ENCODE peak calls at places on chromosomes 7 and 10, in eight cellular contexts. J is kidney, H is astrocyte of the spinal cord, K is upper lobe of right lung, T is LNCaP clone FGC, C is choroid plexus epithelial cell, U is AG09309, E is foreskin fibroblast. L is an unnamed sample.

GRCh38 chr7:80106498-80107113 is 28.0 kb upstream of the GNAI1 start:
- DNase-seq in U (no peak), E (no peak), H (no peak), C (no peak), J (no peak), T (no peak), K (no peak), L (no peak)

GRCh38 chr7:82050134-82050533 is 280.3 kb upstream of the HGF start:
- DNase-seq in C (peak; percentile 93), K (no peak), E (peak; percentile 81), J (no peak), T (peak; percentile 15), H (peak; percentile 93), U (peak; percentile 77), L (peak; percentile 49)

GRCh38 chr7:51021906-51022570 is 239.3 kb upstream of the GRB10 start:
- DNase-seq in E (no peak), C (no peak), T (no peak), H (no peak), U (no peak), K (peak; percentile 28), J (no peak), L (no peak)

GRCh38 chr10:83289373-83289772 is 849.9 kb upstream of the GHITM start:
- DNase-seq in T (no peak), C (no peak), K (no peak), H (no peak), U (no peak), E (no peak), J (no peak), L (no peak)

GRCh38 chr7:44162179-44162578 is 21.0 kb upstream of the MYL7 start:
- DNase-seq in H (no peak), U (no peak), E (peak; percentile 59), J (no peak), C (no peak), T (no peak), K (peak; percentile 79), L (no peak)

GRCh38 chr10:70232155-70232858 is 922 bp downstream of the PPA1 start:
- DNase-seq in E (peak; percentile 64), T (peak; percentile 40), K (peak; percentile 79), U (no peak), J (peak; percentile 82), H (peak; percentile 45), C (peak; percentile 57), L (no peak)

GRCh38 chr10:18261063-18261462 is 120.8 kb downstream of the CACNB2 start:
- DNase-seq in U (no peak), H (no peak), J (no peak), K (no peak), E (no peak), T (no peak), C (no peak), L (no peak)

GRCh38 chr7:70036695-70037094 is 438.4 kb downstream of the AUTS2 start:
- DNase-seq in U (no peak), T (no peak), J (no peak), K (no peak), C (no peak), E (peak; percentile 21), H (no peak), L (no peak)

GRCh38 chr7:98229991-98230745 is 18.9 kb downstream of the BHLHA15 start:
- DNase-seq in K (no peak), H (no peak), C (no peak), E (no peak), J (peak; percentile 70), T (no peak), U (no peak), L (no peak)

GRCh38 chr10:47261121-47261520 is 38.9 kb upstream of the GDF10 start:
- DNase-seq in C (no peak), H (no peak), K (no peak), J (no peak), U (no peak), T (no peak), E (no peak), L (no peak)
- H3K4me3 ChIP-seq in C (no peak overlapping the region), H (no peak overlapping the region), K (no peak overlapping the region), J (no peak overlapping the region), U (no peak overlapping the region), T (no peak overlapping the region), E (no peak overlapping the region), L (no peak overlapping the region)

DNA sequence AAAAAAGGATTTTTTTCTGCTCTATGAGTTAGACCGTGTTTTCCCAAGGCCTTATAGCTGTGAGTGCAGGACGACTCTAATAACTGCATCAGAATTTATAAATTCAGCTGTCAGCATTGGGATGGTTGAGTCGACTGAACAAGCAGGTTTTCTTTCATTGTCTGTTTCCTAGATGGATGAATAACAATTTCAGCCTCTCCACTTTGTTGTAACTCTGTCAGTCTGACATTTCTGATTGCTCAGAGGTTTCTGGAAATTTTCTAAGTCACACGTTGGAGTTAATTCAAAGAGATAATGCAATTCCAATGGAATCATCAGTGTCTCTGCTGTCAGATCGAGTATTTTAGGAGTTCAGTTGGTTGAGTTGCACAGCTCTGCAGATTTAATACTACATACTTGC is 159.2 kb downstream of the CHN2 start:
- DNase-seq in E (no peak), H (no peak), C (no peak), U (no peak), J (no peak), T (no peak), K (no peak), L (no peak)
- TF ChIP-seq CTCF in E (no peak), H (no peak), C (no peak), U (no peak), J (no peak), T (no peak), K (no peak), L (no peak)

GRCh38 chr10:7917736-7918135 is 99.4 kb downstream of the TAF3 start:
- DNase-seq in K (no peak), C (no peak), H (no peak), J (no peak), E (no peak), T (no peak), U (no peak), L (no peak)
- H3K4me3 ChIP-seq in K (no peak overlapping the region), C (no peak overlapping the region), H (no peak overlapping the region), J (no peak overlapping the region), E (no peak overlapping the region), T (no peak overlapping the region), U (no peak overlapping the region), L (no peak overlapping the region)

GRCh38 chr10:126469692-126470091 is 81.4 kb upstream of the ADAM12 start:
- DNase-seq in K (no peak), J (no peak), T (no peak), E (no peak), U (no peak), C (no peak), H (no peak), L (no peak)

GRCh38 chr10:126465771-126466170 is 77.5 kb upstream of the ADAM12 start:
- DNase-seq in K (no peak), J (no peak), U (no peak), T (no peak), E (peak; percentile 18), H (no peak), C (peak; percentile 28), L (no peak)

GRCh38 chr10:126474031-126474430 is 85.8 kb upstream of the ADAM12 start:
- DNase-seq in T (no peak), J (no peak), U (no peak), E (no peak), C (no peak), K (no peak), H (no peak), L (no peak)

GRCh38 chr10:126468467-126468866 is 80.2 kb upstream of the ADAM12 start:
- DNase-seq in E (no peak), H (no peak), C (peak; percentile 17), K (no peak), T (no peak), U (no peak), J (no peak), L (no peak)

DNA sequence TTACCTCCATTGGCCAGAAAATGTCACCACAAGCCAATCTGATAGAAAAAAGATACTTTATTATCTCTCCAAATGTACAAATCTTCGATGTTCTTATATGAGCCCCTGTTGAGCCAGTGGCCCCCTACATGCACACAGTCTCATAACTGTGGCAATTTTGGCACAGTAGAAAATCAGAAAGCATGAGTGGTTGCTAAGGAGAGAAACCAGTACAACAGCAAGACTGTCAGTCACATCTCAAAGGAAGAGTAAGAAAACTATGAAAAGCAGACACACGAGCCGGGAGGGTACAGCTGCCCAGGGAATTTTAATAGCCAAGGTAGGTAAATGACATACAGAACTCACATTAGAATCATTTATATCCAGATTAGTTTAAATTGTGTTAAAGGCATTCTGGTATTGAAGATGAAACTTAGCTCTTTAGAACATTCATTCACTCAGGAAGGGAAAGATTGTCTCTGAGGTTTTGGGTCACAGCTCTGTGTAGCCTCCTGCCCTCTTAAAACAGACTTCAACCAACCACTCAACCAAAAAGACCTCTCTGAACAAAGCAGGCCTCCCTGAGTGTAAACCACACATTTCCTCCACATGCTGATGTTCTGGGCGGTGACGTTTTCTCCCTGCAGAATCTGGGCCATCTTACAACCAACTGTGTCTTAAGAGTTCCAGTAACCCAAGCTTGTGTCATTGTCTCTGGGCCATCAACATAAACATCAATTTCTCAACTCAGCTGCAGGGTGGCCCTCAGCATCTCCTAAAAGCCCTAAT is 80.8 kb upstream of the ADAM12 start:
- DNase-seq in E (peak; percentile 73), J (no peak), H (peak; percentile 92), K (no peak), U (peak; percentile 35), T (no peak), C (peak; percentile 93), L (peak; percentile 17)
- TF ChIP-seq CTCF in E (no peak), J (no peak), H (no peak), K (no peak), U (no peak), T (no peak), C (no peak), L (no peak)

GRCh38 chr7:153066711-153067110 is 307.2 kb downstream of the ACTR3B start:
- DNase-seq in C (no peak), U (no peak), E (no peak), K (no peak), J (no peak), T (no peak), H (no peak), L (no peak)
- H3K4me3 ChIP-seq in C (no peak overlapping the region), U (no peak overlapping the region), E (no peak overlapping the region), K (no peak overlapping the region), J (no peak overlapping the region), T (no peak overlapping the region), H (no peak overlapping the region), L (no peak overlapping the region)

GRCh38 chr10:63866747-63867140 is 345.5 kb downstream of the REEP3 start:
- DNase-seq in U (no peak), T (no peak), E (peak; percentile 28), C (peak; percentile 54), J (no peak), K (no peak), H (no peak), L (peak; percentile 11)
- TF ChIP-seq CTCF in U (no peak), T (peak; percentile 34), E (no peak), C (no peak), J (peak; percentile 6), K (no peak), H (no peak), L (no peak)

L was measured in HFF-Myc.